ENCODE peak calls at places on chromosome 11, in four cellular contexts. O is fibroblast of pulmonary artery, B is AG09309, Z is transverse colon. H is an unnamed sample.
A peak's percentile ranks its signal among the peaks of the same experiment; 100 is the strongest.

GRCh38 chr11:108601150-108601549 is 7.6 kb upstream of the EXPH5 start:
- DNase-seq in O (no peak), B (no peak), Z (no peak), H (no peak)

GRCh38 chr11:75719639-75720239 is 2.1 kb downstream of the MOGAT2 start:
- DNase-seq in O (no peak), B (no peak), Z (peak; percentile 70), H (no peak)

GRCh38 chr11:78193806-78194205 is 5.1 kb downstream of the USP35 start:
- DNase-seq in O (no peak), B (no peak), Z (no peak), H (no peak)

GRCh38 chr11:3662856-3663255 is 8.3 kb downstream of the CHRNA10 start:
- DNase-seq in O (no peak), B (no peak), Z (no peak), H (no peak)

GRCh38 chr11:66739983-66740382 is 11.0 kb upstream of the SPTBN2 start:
- DNase-seq in O (peak; percentile 16), B (peak; percentile 4), Z (no peak), H (no peak)

GRCh38 chr11:83611616-83612015 is 325.4 kb upstream of the CCDC90B start:
- DNase-seq in O (no peak), B (no peak), Z (no peak), H (no peak)

GRCh38 chr11:11243790-11244469 is 109.1 kb downstream of the CSNK2A3 start:
- DNase-seq in O (peak; percentile 6), B (no peak), Z (no peak), H (no peak)

GRCh38 chr11:119375629-119376196 is 5.8 kb downstream of the USP2 start:
- DNase-seq in O (peak; percentile 71), B (no peak), Z (peak; percentile 55), H (no peak)

GRCh38 chr11:17933710-17934109 is 79.1 kb downstream of the SERGEF start:
- DNase-seq in O (no peak), B (no peak), Z (no peak), H (no peak)

GRCh38 chr11:69312418-69313399 is 18.8 kb downstream of the MYEOV start:
- DNase-seq in O (peak; percentile 70), B (no peak), Z (no peak), H (no peak)

GRCh38 chr11:130979386-130979972 is 63.2 kb upstream of the SNX19 start:
- DNase-seq in O (peak; percentile 61), B (peak; percentile 17), Z (no peak), H (no peak)

GRCh38 chr11:17076517-17077239 is 789 bp downstream of the RPS13 start:
- DNase-seq in O (peak; percentile 10), B (no peak), Z (no peak), H (no peak)

GRCh38 chr11:18617688-18618340 is 16.3 kb downstream of the SPTY2D1 start:
- DNase-seq in O (peak; percentile 54), B (peak; percentile 32), Z (no peak), H (no peak)

GRCh38 chr11:69923641-69924307 is 104.6 kb upstream of the FGF3 start:
- DNase-seq in O (no peak), B (no peak), Z (no peak), H (no peak)

GRCh38 chr11:107044503-107044902 is 26.2 kb upstream of the GUCY1A2 start:
- DNase-seq in O (peak; percentile 8), B (no peak), Z (no peak), H (no peak)

GRCh38 chr11:102473543-102473942 is 21.0 kb upstream of the TMEM123 start:
- DNase-seq in O (no peak), B (no peak), Z (peak; percentile 83), H (no peak)

GRCh38 chr11:11701070-11701469 is 79.3 kb upstream of the GALNT18 start:
- DNase-seq in O (peak; percentile 1), B (peak; percentile 14), Z (no peak), H (no peak)

GRCh38 chr11:41282436-41282835 is 177.0 kb downstream of the LRRC4C start:
- DNase-seq in O (no peak), B (no peak), Z (no peak), H (no peak)

GRCh38 chr11:2951235-2952110 is 22.3 kb upstream of the PHLDA2 start:
- DNase-seq in O (peak; percentile 58), B (no peak), Z (no peak), H (no peak)

GRCh38 chr11:64007160-64007628 is 21.0 kb downstream of the OTUB1 start:
- DNase-seq in O (peak; percentile 10), B (no peak), Z (no peak), H (no peak)

GRCh38 chr11:60280412-60280811 is at the start of gene MS4A4A:
- DNase-seq in O (no peak), B (no peak), Z (peak; percentile 21), H (no peak)

GRCh38 chr11:74465291-74465708 is 2.0 kb downstream of the KCNE3 start:
- DNase-seq in O (no peak), B (no peak), Z (peak; percentile 73), H (no peak)

GRCh38 chr11:66970808-66971442 is 4.2 kb upstream of the C11orf86 start:
- DNase-seq in O (peak; percentile 100), B (peak; percentile 100), Z (peak; percentile 29), H (no peak)

GRCh38 chr11:116603783-116604323 is 168.9 kb downstream of the BUD13 start:
- DNase-seq in O (no peak), B (no peak), Z (no peak), H (no peak)

DNA sequence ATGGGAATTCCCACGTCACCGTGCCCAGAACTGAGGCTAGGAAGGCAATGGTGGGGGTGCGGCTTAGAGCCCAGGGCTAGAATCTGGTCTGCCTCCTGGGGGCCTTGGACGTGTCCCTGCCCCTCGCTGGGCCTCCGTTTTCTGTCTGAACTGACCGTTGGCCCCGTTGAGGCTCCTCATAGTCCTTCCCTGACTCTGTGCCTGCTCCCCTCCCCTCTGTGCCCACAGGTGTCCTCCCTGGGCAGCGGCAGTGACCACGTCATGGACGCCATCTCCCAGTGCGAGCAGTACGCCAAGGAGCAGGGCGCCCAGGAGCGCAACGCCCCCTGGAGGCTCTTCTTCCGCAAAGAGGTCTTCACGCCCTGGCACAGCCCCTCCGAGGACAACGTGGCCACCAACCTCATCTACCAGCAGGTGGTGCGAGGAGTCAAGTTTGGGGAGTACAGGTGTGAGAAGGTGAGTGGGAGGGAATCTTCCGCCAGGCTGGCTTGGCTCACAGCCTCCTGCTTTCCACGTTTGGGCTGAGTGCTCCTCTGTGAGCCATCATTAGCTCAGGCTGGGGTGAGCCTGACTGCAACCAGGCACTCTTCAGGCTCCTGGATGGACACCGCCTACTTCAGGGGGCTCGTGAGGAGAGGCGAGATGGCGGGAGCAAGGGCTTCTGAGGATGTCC is 63.9 kb downstream of the MYO7A start:
- DNase-seq in O (peak; percentile 60), B (no peak), Z (peak; percentile 89), H (peak; percentile 81)
- H3K4me3 ChIP-seq in O (peak overlapping the region; percentile 24), B (no peak overlapping the region), Z (no peak overlapping the region), H (peak overlapping the region; percentile 30)

GRCh38 chr11:44752262-44752661 is 25.5 kb downstream of the TSPAN18 start:
- DNase-seq in O (no peak), B (no peak), Z (no peak), H (no peak)
- H3K4me3 ChIP-seq in O (no peak overlapping the region), B (no peak overlapping the region), Z (no peak overlapping the region), H (no peak overlapping the region)

GRCh38 chr11:47087801-47088200 is 88.9 kb downstream of the ARFGAP2 start:
- DNase-seq in O (no peak), B (no peak), Z (no peak), H (no peak)
- H3K4me3 ChIP-seq in O (no peak overlapping the region), B (no peak overlapping the region), Z (no peak overlapping the region), H (no peak overlapping the region)

GRCh38 chr11:31816467-31817053 is 5.4 kb upstream of the PAX6 start:
- DNase-seq in O (no peak), B (no peak), Z (peak; percentile 33), H (no peak)

GRCh38 chr11:31819533-31820437 is 8.7 kb upstream of the PAX6 start:
- DNase-seq in O (no peak), B (no peak), Z (no peak), H (no peak)

GRCh38 chr11:31817054-31817620 is 6.0 kb upstream of the PAX6 start:
- DNase-seq in O (no peak), B (no peak), Z (no peak), H (no peak)

GRCh38 chr11:31818874-31819331 is 7.8 kb upstream of the PAX6 start:
- DNase-seq in O (no peak), B (no peak), Z (no peak), H (no peak)

GRCh38 chr11:31817621-31818493 is 6.7 kb upstream of the PAX6 start:
- DNase-seq in O (no peak), B (no peak), Z (no peak), H (no peak)
- H3K4me3 ChIP-seq in O (no peak overlapping the region), B (no peak overlapping the region), Z (no peak overlapping the region), H (no peak overlapping the region)

GRCh38 chr11:57568330-57568766 is 876 bp upstream of the UBE2L6 start:
- DNase-seq in O (peak; percentile 81), B (peak; percentile 14), Z (no peak), H (no peak)
- H3K4me3 ChIP-seq in O (peak overlapping the region; percentile 79), B (peak overlapping the region; percentile 86), Z (peak overlapping the region; percentile 70), H (peak overlapping the region; percentile 60)

DNA sequence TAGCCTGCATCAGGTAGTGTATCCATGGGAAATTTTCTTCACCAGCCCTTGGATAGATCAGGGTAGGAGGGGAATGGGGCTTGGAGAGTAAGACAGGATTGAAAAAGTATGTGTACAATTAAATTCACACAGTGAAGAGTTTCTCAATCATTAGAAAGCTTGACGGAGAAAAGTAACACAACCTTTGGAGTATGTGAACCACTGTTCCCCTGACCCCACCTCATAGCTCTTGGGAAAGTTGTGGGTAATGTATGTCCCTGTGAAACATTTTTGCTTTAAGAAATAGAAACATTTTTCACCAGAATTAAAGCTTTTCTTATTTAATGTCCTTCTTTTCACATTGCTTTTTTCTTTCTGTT is 297 bp upstream of the CASP1 start:
- DNase-seq in O (no peak), B (no peak), Z (no peak), H (no peak)
- H3K4me3 ChIP-seq in O (peak overlapping the region; percentile 54), B (no peak overlapping the region), Z (no peak overlapping the region), H (peak overlapping the region; percentile 22)

DNA sequence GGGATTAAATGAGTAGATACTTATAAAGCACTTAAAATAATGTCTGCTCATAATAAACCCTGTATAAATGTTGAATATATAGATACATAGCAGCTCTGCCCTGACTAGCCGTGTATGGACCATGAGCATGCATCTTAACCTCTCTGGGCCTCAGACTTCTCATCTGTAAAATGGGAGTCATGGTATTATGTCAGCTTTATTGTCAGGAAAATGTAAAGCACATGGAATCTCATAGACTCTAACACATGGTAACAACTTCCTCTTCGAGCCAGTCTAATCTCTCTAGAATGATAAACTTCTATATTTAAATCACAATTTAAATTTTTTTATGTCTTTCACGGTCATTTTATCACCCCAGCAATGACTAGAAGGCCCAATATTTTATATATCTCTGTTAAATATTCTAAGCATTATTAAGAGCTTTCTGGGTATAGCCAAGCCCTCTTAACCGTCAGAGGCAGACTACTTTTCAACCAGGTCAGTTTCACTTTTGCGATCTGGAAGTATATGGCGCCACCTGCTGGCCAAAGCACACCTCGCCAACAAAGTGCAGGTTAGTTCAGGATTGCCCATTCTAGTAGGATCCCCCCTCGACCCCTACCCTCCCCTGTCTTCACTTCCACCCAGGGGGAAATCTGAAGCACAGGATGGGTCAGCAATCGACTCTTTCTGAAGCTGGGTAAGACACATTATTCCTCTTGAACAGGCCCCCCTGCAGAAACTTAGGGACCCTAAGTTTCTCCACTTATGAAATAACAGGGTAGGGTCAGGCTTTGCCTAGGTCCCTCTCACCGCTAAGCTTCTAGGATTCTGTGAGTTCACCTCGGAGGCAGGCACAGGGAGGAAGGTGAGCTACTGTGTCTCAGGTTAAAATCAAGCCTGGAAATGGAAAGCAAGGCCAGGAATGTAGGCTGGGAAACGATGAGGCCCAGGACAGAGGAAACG is 36.0 kb downstream of the KCNJ1 start:
- DNase-seq in O (peak; percentile 91), B (peak; percentile 56), Z (peak; percentile 83), H (peak; percentile 69)
- H3K4me3 ChIP-seq in O (no peak overlapping the region), B (no peak overlapping the region), Z (no peak overlapping the region), H (no peak overlapping the region)

H was measured in prostate gland.